ENCODE peak calls at places on chromosomes 1 and 21, in nine cellular contexts. P is stomach, F is GM12865, B is endothelial cell, G is fibroblast of mammary gland, Y is AG10803, V is GM12864, Z is progenitor cell of endocrine pancreas, N is type B pancreatic cell. X is an unnamed sample.
A peak's percentile ranks its signal among the peaks of the same experiment; 100 is the strongest.

GRCh38 chr1:151326619-151327222 is 495 bp downstream of the PI4KB start:
- DNase-seq in V (peak; percentile 43), G (peak; percentile 50), P (peak; percentile 38), N (no peak), B (peak; percentile 21), Z (no peak), Y (peak; percentile 40), F (peak; percentile 72), X (no peak)

GRCh38 chr1:24900985-24901781 is 28.9 kb downstream of the RUNX3 start:
- DNase-seq in Z (no peak), N (peak; percentile 54), B (no peak), P (peak; percentile 17), V (no peak), G (no peak), F (peak; percentile 65), Y (no peak), X (no peak)

GRCh38 chr1:241356519-241357365 is at the start of gene RGS7:
- DNase-seq in B (peak; percentile 69), P (peak; percentile 56), N (peak; percentile 79), Z (peak; percentile 66), G (peak; percentile 52), Y (peak; percentile 23), V (no peak), F (peak; percentile 12), X (peak; percentile 57)

GRCh38 chr1:105485207-105485606 is 1571.3 kb upstream of the PRMT6 start:
- DNase-seq in B (no peak), F (no peak), N (no peak), Y (peak; percentile 61), Z (no peak), G (peak; percentile 81), V (no peak), P (no peak), X (no peak)

GRCh38 chr21:46329796-46330195 is 5.8 kb downstream of the PCNT start:
- DNase-seq in Y (no peak), P (no peak), V (no peak), F (no peak), B (no peak), Z (no peak), N (no peak), G (no peak), X (no peak)

GRCh38 chr21:32626633-32627196 is 14.5 kb upstream of the CFAP298 start:
- DNase-seq in B (no peak), Z (no peak), Y (peak; percentile 82), F (no peak), N (no peak), G (peak; percentile 71), V (no peak), P (no peak), X (no peak)

GRCh38 chr1:97680460-97680859 is 240.4 kb downstream of the DPYD start:
- DNase-seq in N (no peak), F (no peak), V (no peak), Y (no peak), G (no peak), B (no peak), P (no peak), Z (no peak), X (no peak)

GRCh38 chr1:1842360-1843146 is 48.3 kb downstream of the GNB1 start:
- DNase-seq in Z (no peak), P (peak; percentile 31), Y (no peak), F (peak; percentile 63), G (no peak), V (no peak), N (no peak), B (no peak), X (no peak)

GRCh38 chr1:10033359-10033845 is 644 bp downstream of the UBE4B start:
- DNase-seq in Y (peak; percentile 24), F (peak; percentile 24), P (no peak), Z (peak; percentile 15), B (peak; percentile 22), V (no peak), N (no peak), G (peak; percentile 42), X (no peak)

GRCh38 chr1:14968251-14968812 is 185.2 kb upstream of the TMEM51 start:
- DNase-seq in Y (peak; percentile 96), N (no peak), Z (no peak), P (no peak), G (peak; percentile 87), F (no peak), V (no peak), B (no peak), X (peak; percentile 43)

GRCh38 chr1:225681231-225681630 is 28.3 kb upstream of the ENAH start:
- DNase-seq in P (no peak), Y (no peak), F (no peak), Z (no peak), N (no peak), B (no peak), V (no peak), G (no peak), X (no peak)

GRCh38 chr1:27099904-27100796 is 54.8 kb downstream of the SLC9A1 start:
- DNase-seq in Z (no peak), F (no peak), G (peak; percentile 78), V (no peak), N (no peak), Y (peak; percentile 70), P (no peak), B (no peak), X (no peak)

DNA sequence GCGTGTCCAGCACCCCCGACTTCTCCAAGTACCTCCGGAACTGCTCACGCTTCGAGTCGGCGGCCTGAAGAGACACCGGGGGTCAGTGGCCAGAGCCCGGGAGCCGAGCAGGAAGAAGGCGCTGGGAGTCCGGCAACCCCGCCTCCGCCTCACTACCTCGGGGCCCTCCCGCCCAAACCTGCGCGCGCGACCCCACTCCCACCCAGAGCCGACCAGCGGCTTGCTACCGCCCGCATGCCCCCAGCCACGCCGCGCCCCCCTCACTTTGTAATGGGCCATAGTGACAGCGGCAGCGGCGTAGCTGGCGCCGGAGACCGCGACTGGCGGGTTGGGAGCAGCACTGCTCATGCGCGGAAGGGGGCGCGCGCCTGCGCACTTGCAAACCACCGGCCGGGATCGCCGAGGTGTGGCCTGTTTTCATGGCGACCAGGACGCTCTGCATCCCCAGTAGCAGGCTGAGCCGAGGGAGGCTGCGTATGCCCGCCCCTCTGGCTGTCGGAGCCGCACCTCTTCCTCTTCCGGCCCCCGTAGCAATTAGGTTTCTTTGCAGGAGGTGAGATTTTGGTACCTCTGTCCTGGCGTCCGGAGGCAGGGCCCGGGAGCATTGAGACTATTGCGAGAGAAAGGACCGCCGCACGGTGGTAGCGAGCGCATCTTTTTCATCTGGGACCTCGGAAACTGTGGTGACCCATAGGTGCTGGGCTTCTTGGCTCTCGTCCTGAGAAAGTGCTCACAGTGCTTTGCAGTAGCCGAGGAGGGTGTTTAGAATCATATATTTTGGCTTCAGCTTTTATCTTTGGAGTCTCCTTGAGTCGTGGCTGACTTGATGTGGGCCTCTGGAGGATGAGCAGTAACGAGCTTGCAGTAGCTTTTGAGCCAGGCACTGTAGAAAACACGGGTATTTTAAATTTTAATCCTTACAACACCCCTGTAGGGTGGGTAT is at the start of gene MYCBP:
- DNase-seq in G (peak; percentile 93), B (peak; percentile 96), F (peak; percentile 99), Y (peak; percentile 94), P (peak; percentile 96), V (peak; percentile 92), Z (peak; percentile 94), N (peak; percentile 98), X (peak; percentile 94)
- TF ChIP-seq CTCF in G (no peak), B (no peak), F (no peak), Y (no peak), P (peak; percentile 21), V (no peak), Z (peak; percentile 25), N (no peak), X (peak; percentile 21)

GRCh38 chr1:237154173-237154572 is 112.2 kb downstream of the RYR2 start:
- DNase-seq in G (peak; percentile 5), N (no peak), V (no peak), P (no peak), Z (no peak), F (no peak), Y (no peak), B (no peak), X (no peak)
- TF ChIP-seq CTCF in G (no peak), N (no peak), V (no peak), P (no peak), Z (no peak), F (no peak), Y (no peak), B (no peak), X (no peak)

GRCh38 chr1:44672956-44673674 is 1.2 kb downstream of the TMEM53 start:
- DNase-seq in Y (no peak), N (no peak), V (no peak), G (no peak), Z (no peak), F (no peak), P (no peak), B (no peak), X (no peak)
- TF ChIP-seq CTCF in Y (no peak), N (no peak), V (no peak), G (no peak), Z (no peak), F (no peak), P (no peak), B (no peak), X (no peak)

GRCh38 chr1:214276786-214277185 is 4.2 kb upstream of the SMYD2 start:
- DNase-seq in B (no peak), P (no peak), F (no peak), Y (no peak), N (no peak), G (no peak), Z (no peak), V (no peak), X (no peak)

GRCh38 chr1:214270097-214270635 is 10.8 kb upstream of the SMYD2 start:
- DNase-seq in N (no peak), P (no peak), G (peak; percentile 65), V (no peak), Z (no peak), B (no peak), F (no peak), Y (peak; percentile 61), X (no peak)

GRCh38 chr1:214271995-214272731 is 8.8 kb upstream of the SMYD2 start:
- DNase-seq in Y (no peak), V (no peak), P (no peak), N (no peak), F (no peak), Z (no peak), B (no peak), G (no peak), X (no peak)

GRCh38 chr1:214272964-214273533 is 7.9 kb upstream of the SMYD2 start:
- DNase-seq in G (no peak), N (no peak), V (no peak), Z (no peak), F (no peak), P (no peak), Y (no peak), B (no peak), X (no peak)

GRCh38 chr1:214271174-214271858 is 9.6 kb upstream of the SMYD2 start:
- DNase-seq in Y (no peak), G (no peak), B (no peak), F (no peak), N (no peak), Z (no peak), P (no peak), V (no peak), X (no peak)
- TF ChIP-seq CTCF in Y (no peak), G (no peak), B (no peak), F (peak; percentile 9), N (no peak), Z (no peak), P (no peak), V (no peak), X (no peak)

GRCh38 chr21:26833460-26833939 is 11.7 kb downstream of the ADAMTS1 start:
- DNase-seq in N (no peak), Z (no peak), V (no peak), G (no peak), F (no peak), B (no peak), Y (no peak), P (no peak), X (no peak)
- TF ChIP-seq CTCF in N (no peak), Z (no peak), V (no peak), G (no peak), F (no peak), B (no peak), Y (no peak), P (no peak), X (no peak)